ENCODE peak calls at places on chromosome 12, in ten cellular contexts. O is OCI-LY7, I is IMR-90, K is BJ, P is cardiac muscle cell, C is astrocyte, H is thoracic aorta, J is Panc1, W is spleen, A is right lobe of liver. Z is an unnamed sample.

GRCh38 chr12:111728795-111729194 is 37.9 kb upstream of the ALDH2 start:
- DNase-seq in O (no peak), I (no peak), K (no peak), P (no peak), C (no peak), H (no peak), J (no peak), W (no peak), A (no peak), Z (no peak)

GRCh38 chr12:96361074-96361473 is 39.2 kb downstream of the CDK17 start:
- DNase-seq in O (no peak), I (no peak), K (no peak), P (no peak), C (no peak), H (no peak), J (no peak), W (no peak), A (no peak), Z (no peak)

GRCh38 chr12:119153477-119154434 is 25.0 kb upstream of the HSPB8 start:
- DNase-seq in O (no peak), I (peak; percentile 17), K (no peak), P (peak; percentile 72), C (no peak), H (no peak), J (no peak), W (peak; percentile 72), A (peak; percentile 47), Z (no peak)

GRCh38 chr12:128339121-128339520 is 72.2 kb downstream of the TMEM132C start:
- DNase-seq in O (no peak), I (no peak), K (no peak), P (peak; percentile 31), C (no peak), H (no peak), J (no peak), W (no peak), A (no peak), Z (no peak)

GRCh38 chr12:126685636-126686035 is 1581.3 kb upstream of the TMEM132C start:
- DNase-seq in O (no peak), I (no peak), K (no peak), P (no peak), C (peak; percentile 14), H (no peak), J (no peak), W (no peak), A (no peak), Z (no peak)

GRCh38 chr12:121628536-121628935 is 2.2 kb downstream of the ORAI1 start:
- DNase-seq in O (peak; percentile 43), I (no peak), K (no peak), P (no peak), C (no peak), H (no peak), J (no peak), W (no peak), A (no peak), Z (no peak)

GRCh38 chr12:101713059-101713682 is 15.7 kb downstream of the CHPT1 start:
- DNase-seq in O (no peak), I (no peak), K (no peak), P (no peak), C (no peak), H (no peak), J (no peak), W (no peak), A (peak; percentile 69), Z (no peak)

GRCh38 chr12:60335765-60336164 is 739.9 kb downstream of the SLC16A7 start:
- DNase-seq in O (no peak), I (peak; percentile 67), K (no peak), P (peak; percentile 24), C (peak; percentile 68), H (no peak), J (no peak), W (no peak), A (no peak), Z (no peak)

GRCh38 chr12:3315201-3315661 is 175.8 kb upstream of the PRMT8 start:
- DNase-seq in O (no peak), I (peak; percentile 81), K (peak; percentile 50), P (peak; percentile 65), C (peak; percentile 69), H (no peak), J (no peak), W (no peak), A (peak; percentile 42), Z (no peak)

GRCh38 chr12:75177997-75178396 is 31.6 kb downstream of the KCNC2 start:
- DNase-seq in O (no peak), I (peak; percentile 95), K (peak; percentile 78), P (peak; percentile 77), C (peak; percentile 92), H (no peak), J (peak; percentile 67), W (no peak), A (no peak), Z (no peak)

GRCh38 chr12:64746663-64747062 is 12.5 kb downstream of the GNS start:
- DNase-seq in O (no peak), I (peak; percentile 52), K (no peak), P (peak; percentile 24), C (peak; percentile 22), H (no peak), J (no peak), W (no peak), A (no peak), Z (no peak)

GRCh38 chr12:1885082-1885596 is 33.3 kb downstream of the CACNA2D4 start:
- DNase-seq in O (no peak), I (no peak), K (no peak), P (no peak), C (no peak), H (no peak), J (no peak), W (no peak), A (no peak), Z (no peak)

GRCh38 chr12:28683371-28683770 is 465.7 kb upstream of the FAR2 start:
- DNase-seq in O (no peak), I (no peak), K (no peak), P (peak; percentile 13), C (no peak), H (no peak), J (no peak), W (no peak), A (no peak), Z (no peak)

GRCh38 chr12:45184145-45184958 is 31.5 kb upstream of the ANO6 start:
- DNase-seq in O (no peak), I (no peak), K (no peak), P (no peak), C (no peak), H (no peak), J (no peak), W (no peak), A (no peak), Z (no peak)

GRCh38 chr12:44876554-44877275 is 600 bp upstream of the NELL2 start:
- DNase-seq in O (peak; percentile 22), I (no peak), K (no peak), P (peak; percentile 30), C (peak; percentile 22), H (no peak), J (no peak), W (peak; percentile 74), A (peak; percentile 38), Z (peak; percentile 24)

GRCh38 chr12:52517888-52518287 is 2.3 kb downstream of the KRT5 start:
- DNase-seq in O (no peak), I (no peak), K (no peak), P (no peak), C (no peak), H (no peak), J (no peak), W (no peak), A (no peak), Z (no peak)
- H3K4me3 ChIP-seq in O (no peak overlapping the region), I (no peak overlapping the region), K (no peak overlapping the region), P (no peak overlapping the region), C (no peak overlapping the region), H (no peak overlapping the region), J (no peak overlapping the region), W (no peak overlapping the region), A (no peak overlapping the region), Z (no peak overlapping the region)

GRCh38 chr12:56221233-56221756 is 427 bp downstream of the RNF41 start:
- DNase-seq in O (no peak), I (peak; percentile 73), K (no peak), P (peak; percentile 91), C (peak; percentile 82), H (peak; percentile 51), J (no peak), W (peak; percentile 81), A (no peak), Z (no peak)

GRCh38 chr12:56222531-56222895 is 791 bp upstream of the RNF41 start:
- DNase-seq in O (no peak), I (no peak), K (no peak), P (no peak), C (no peak), H (no peak), J (no peak), W (no peak), A (no peak), Z (no peak)

GRCh38 chr12:56223571-56224101 is 506 bp upstream of the NABP2 start:
- DNase-seq in O (no peak), I (no peak), K (no peak), P (no peak), C (no peak), H (no peak), J (no peak), W (no peak), A (no peak), Z (no peak)

GRCh38 chr12:56220611-56221232 is 1.0 kb downstream of the RNF41 start:
- DNase-seq in O (peak; percentile 71), I (peak; percentile 47), K (no peak), P (peak; percentile 79), C (peak; percentile 50), H (no peak), J (no peak), W (no peak), A (no peak), Z (no peak)

GRCh38 chr12:56221757-56222530 is at the start of gene RNF41:
- DNase-seq in O (peak; percentile 95), I (peak; percentile 97), K (peak; percentile 91), P (peak; percentile 99), C (peak; percentile 93), H (peak; percentile 91), J (peak; percentile 85), W (peak; percentile 99), A (peak; percentile 96), Z (peak; percentile 90)
- TF ChIP-seq CTCF in O (peak; percentile 20), I (peak; percentile 16), K (no peak), P (peak; percentile 10), C (no peak), H (peak; percentile 28), J (no peak), W (no peak), A (no peak), Z (no peak)

GRCh38 chr12:49984476-49984890 is 11.7 kb downstream of the AQP6 start:
- DNase-seq in O (no peak), I (no peak), K (no peak), P (no peak), C (no peak), H (no peak), J (no peak), W (no peak), A (no peak), Z (no peak)
- H3K36me3 ChIP-seq in O (peaks cover 49% of the 10 kb centered on the region), I (no peaks in the 10 kb centered on the region), K (no peaks in the 10 kb centered on the region), P (no peaks in the 10 kb centered on the region), C (peaks cover 3% of the 10 kb centered on the region), H (no peaks in the 10 kb centered on the region), J (peaks cover 9% of the 10 kb centered on the region), W (no peaks in the 10 kb centered on the region), A (no peaks in the 10 kb centered on the region), Z (peaks cover 4% of the 10 kb centered on the region)

DNA sequence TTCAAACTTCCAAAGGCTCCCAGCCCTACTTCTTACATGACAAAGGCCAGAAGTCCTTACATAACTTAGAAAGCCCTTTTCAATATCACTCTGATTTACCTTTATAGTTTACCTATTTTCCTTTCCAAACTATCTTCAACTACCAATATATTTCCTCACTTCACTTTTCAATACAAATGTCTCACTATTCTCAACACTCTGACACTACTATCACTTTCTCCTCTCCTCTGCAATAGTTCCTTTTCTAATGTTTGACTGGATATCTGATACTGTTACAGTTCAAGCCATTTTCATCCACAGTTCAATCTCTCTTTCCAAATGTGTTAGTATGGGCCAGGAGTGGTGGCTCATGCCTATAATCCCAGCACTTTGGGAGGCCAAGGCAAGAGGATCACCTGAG is 3.3 kb downstream of the SARNP start:
- DNase-seq in O (no peak), I (no peak), K (no peak), P (no peak), C (no peak), H (no peak), J (no peak), W (no peak), A (no peak), Z (no peak)
- H3K4me3 ChIP-seq in O (no peak overlapping the region), I (no peak overlapping the region), K (no peak overlapping the region), P (no peak overlapping the region), C (no peak overlapping the region), H (no peak overlapping the region), J (no peak overlapping the region), W (no peak overlapping the region), A (no peak overlapping the region), Z (no peak overlapping the region)